ENCODE peak calls at places on chromosome 4, in four cellular contexts. U is fibroblast of pulmonary artery, Z is dorsolateral prefrontal cortex, P is H7. L is an unnamed sample.

GRCh38 chr4:114488301-114488982 is 110.2 kb upstream of the UGT8 start:
- DNase-seq in U (no peak), Z (no peak), P (no peak), L (no peak)

GRCh38 chr4:115781528-115782146 is 668.2 kb upstream of the NDST4 start:
- DNase-seq in U (no peak), Z (no peak), P (no peak), L (no peak)

GRCh38 chr4:149630079-149630478 is 185.6 kb downstream of the IQCM start:
- DNase-seq in U (peak), Z (no peak), P (no peak), L (no peak)

GRCh38 chr4:121011780-121012340 is 60.5 kb downstream of the NDNF start:
- DNase-seq in U (no peak), Z (no peak), P (peak), L (no peak)

GRCh38 chr4:11632015-11632414 is 203.3 kb upstream of the HS3ST1 start:
- DNase-seq in U (no peak), Z (no peak), P (no peak), L (no peak)

GRCh38 chr4:141905751-141906150 is 269.4 kb downstream of the IL15 start:
- DNase-seq in U (peak), Z (no peak), P (no peak), L (no peak)

GRCh38 chr4:101039367-101039766 is 308.0 kb downstream of the PPP3CA start:
- DNase-seq in U (no peak), Z (no peak), P (no peak), L (peak)

GRCh38 chr4:102657206-102657605 is 103.6 kb downstream of the MANBA start:
- DNase-seq in U (no peak), Z (no peak), P (no peak), L (no peak)

GRCh38 chr4:148289740-148290139 is 152.5 kb downstream of the NR3C2 start:
- DNase-seq in U (no peak), Z (no peak), P (no peak), L (no peak)

GRCh38 chr4:4496604-4497372 is 45.1 kb downstream of the STX18 start:
- DNase-seq in U (no peak), Z (no peak), P (no peak), L (no peak)
- H3K4me3 ChIP-seq in U (no peak), Z (no peak), P (no peak), L (no peak)

GRCh38 chr4:140607852-140608251 is 39.1 kb upstream of the UCP1 start:
- DNase-seq in U (no peak), Z (no peak), P (peak), L (no peak)
- H3K4me3 ChIP-seq in U (no peak), Z (no peak), P (no peak), L (no peak)

DNA sequence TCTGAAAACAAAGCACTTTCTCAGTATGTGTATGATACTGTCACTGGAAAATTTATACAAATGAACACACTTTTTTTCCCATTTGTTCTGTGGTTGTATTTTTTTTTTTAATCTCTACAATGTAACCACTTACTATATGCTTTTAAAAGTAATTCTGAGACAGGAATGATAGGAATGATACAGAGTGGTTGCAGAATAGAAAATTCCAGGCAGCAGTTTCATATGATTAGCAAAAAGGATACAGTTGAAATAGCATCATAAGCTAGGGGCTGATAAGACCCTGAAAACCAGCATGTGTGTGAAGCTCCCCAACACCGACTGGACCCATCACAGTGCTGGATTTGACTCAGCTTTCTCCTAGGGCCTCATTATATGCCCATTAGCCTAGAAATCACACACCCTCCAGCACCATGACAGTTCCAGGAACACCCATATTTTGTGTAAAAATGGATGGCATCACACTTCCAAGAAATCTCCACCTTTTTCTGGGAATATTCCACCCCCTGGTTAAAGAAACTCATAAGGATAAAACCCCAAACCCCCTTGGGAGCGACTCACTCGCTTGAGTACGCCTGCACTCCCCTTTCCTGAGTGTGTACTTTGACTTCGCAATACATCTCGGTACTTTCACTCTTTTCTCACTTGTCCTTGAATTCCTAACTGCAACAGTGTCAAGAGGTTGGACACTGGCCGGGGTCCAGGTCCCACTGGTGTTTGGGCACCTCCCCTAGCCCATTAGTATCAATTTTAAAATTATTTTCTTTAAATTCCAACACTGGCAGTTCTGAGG is 77.4 kb upstream of the AGA start:
- DNase-seq in U (no peak), Z (no peak), P (no peak), L (no peak)
- H3K4me3 ChIP-seq in U (no peak), Z (no peak), P (no peak), L (no peak)

DNA sequence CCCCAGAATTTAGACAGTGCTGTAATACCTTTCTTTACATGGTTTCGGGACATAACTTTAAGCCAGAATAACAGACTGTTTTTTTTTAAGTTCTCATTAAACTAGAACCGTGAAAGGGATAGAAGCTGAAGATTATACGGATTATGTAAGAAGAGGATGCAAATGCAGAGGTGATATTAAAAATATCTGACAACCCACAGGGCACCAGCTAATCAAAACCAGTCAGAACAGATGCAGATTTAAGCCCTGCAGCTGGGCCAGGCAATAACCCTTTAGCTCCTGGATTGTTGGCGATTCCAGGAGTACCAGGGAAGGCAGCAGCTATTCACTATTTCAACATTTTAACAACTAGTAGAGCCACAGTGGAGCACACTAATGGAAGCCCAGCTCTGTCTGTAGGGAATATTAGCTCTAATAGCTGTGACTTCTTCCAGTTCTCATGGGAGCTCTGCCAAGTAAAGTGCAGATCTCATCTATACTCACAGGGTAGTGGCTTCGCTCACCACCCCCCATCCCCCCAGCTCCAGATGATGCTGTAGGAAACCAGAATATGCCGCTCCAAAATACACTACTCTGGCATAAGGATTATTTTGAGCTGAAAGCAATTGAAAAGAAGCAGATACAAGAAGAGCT is 13.9 kb downstream of the SCD5 start:
- DNase-seq in U (peak), Z (no peak), P (no peak), L (no peak)
- H3K4me3 ChIP-seq in U (peak), Z (peak), P (no peak), L (no peak)

GRCh38 chr4:85774489-85774888 is 299.5 kb downstream of the ARHGAP24 start:
- DNase-seq in U (no peak), Z (no peak), P (no peak), L (no peak)

GRCh38 chr4:85774000-85774399 is 299.1 kb downstream of the ARHGAP24 start:
- DNase-seq in U (no peak), Z (no peak), P (no peak), L (no peak)

GRCh38 chr4:85772470-85772869 is 297.5 kb downstream of the ARHGAP24 start:
- DNase-seq in U (no peak), Z (no peak), P (no peak), L (no peak)

GRCh38 chr4:85776091-85776490 is 301.1 kb downstream of the ARHGAP24 start:
- DNase-seq in U (no peak), Z (no peak), P (no peak), L (no peak)

GRCh38 chr4:85773372-85773771 is 298.4 kb downstream of the ARHGAP24 start:
- DNase-seq in U (no peak), Z (no peak), P (no peak), L (no peak)
- H3K4me3 ChIP-seq in U (no peak), Z (no peak), P (no peak), L (no peak)

GRCh38 chr4:20255251-20255586 is 3.5 kb downstream of the SLIT2 start:
- DNase-seq in U (no peak), Z (no peak), P (no peak), L (no peak)
- H3K4me3 ChIP-seq in U (peak), Z (peak), P (peak), L (no peak)

DNA sequence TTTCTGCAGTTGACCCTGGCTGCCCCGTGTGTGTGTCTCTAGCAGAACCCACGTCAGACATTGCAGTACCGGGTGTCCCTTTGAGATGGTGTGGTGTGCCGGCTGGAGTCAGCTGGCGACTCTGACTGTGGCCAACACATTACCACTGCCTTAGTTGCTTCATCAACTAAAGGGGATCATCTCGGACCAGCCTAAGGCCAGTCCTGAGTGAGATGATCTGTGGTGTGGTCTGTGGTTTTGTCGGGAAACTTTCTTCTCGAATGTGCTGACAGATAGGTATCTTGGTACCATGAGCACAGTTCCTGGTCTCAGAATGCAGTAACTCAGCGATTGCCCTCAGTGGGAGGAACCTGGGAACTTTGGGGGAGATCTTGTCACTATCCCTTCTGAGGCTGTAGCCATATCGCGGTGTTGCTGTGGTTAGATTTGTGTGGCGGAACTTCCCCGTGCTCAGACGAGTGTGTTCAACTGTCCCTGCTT is 15.8 kb downstream of the TBC1D14 start:
- DNase-seq in U (no peak), Z (no peak), P (no peak), L (no peak)
- H3K4me3 ChIP-seq in U (no peak), Z (no peak), P (no peak), L (peak)

DNA sequence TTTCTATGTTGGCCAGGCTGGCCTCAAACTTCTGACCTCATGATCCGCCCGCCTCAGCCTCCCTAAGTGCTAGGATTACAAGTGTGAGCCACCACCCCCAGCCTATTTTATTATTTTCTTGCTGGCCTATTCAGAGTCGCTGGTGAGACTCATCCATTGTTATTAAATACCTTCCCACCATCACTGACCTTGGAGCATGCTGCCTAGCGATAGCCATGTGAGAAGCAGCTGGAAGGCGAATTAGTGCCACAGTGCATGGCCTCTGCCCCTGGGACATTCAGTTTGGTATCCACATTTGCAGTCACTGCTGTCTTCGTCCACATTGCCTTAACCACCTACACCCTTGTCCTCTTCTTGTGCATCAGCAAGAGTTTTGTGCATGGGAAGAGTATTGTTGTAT is 32.4 kb upstream of the NMU start:
- DNase-seq in U (no peak), Z (no peak), P (no peak), L (no peak)
- H3K4me3 ChIP-seq in U (no peak), Z (no peak), P (no peak), L (no peak)

DNA sequence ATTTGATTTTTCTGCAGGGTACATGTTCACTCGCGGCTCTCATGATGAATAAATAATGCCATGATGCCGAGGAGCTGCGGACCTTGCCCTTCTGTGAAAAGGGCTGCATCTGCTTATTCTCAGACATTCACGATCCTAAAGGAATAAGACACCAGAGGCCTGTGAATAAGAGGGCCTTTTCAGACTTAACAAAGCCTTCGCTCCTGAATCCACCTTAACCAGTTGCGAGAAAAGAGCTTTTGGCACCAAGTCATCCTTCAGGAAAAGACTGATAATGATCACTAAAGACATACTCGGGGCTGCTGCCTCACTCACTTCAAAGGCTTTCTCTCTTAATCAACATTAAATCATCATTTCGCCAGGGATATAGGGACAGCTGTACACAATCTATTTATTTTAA is 147.5 kb downstream of the FBXO8 start:
- DNase-seq in U (peak), Z (no peak), P (no peak), L (no peak)
- H3K4me3 ChIP-seq in U (peak), Z (peak), P (no peak), L (no peak)

L was measured in CD4-positive, CD25-positive, alpha-beta regulatory T cell.